ENCODE peak calls at places on chromosomes 11 and 22, in ten cellular contexts. T is progenitor cell of endocrine pancreas; F is NT2/D1; D is T follicular helper cell; S is HEK293T; V is cardiac muscle cell; Z is astrocyte of the cerebellum; I is putamen; U is stimulated activated effector memory CD8-positive, alpha-beta T cell treated with anti-CD3 and anti-CD28 coated beads, Interleukin-12 subunit alpha, Interleukin-12 subunit beta, amount 100 ng/mL, for 72 hours; J is posterior cingulate gyrus. X is an unnamed sample.

GRCh38 chr11:74265256-74265655 is 46.2 kb downstream of the P4HA3 start:
- DNase-seq in V (no peak), S (no peak), F (no peak), I (no peak), J (no peak), U (no peak), T (no peak), Z (no peak), D (no peak), X (no peak)

GRCh38 chr11:84498016-84498415 is 1129.1 kb downstream of the DLG2 start:
- DNase-seq in J (no peak), F (no peak), V (peak), I (no peak), Z (no peak), S (no peak), T (no peak), D (no peak), U (no peak), X (no peak)

GRCh38 chr11:111006207-111006606 is 239.3 kb upstream of the POU2AF2 start:
- DNase-seq in S (no peak), J (no peak), U (no peak), F (no peak), I (no peak), Z (no peak), D (no peak), V (no peak), T (no peak), X (no peak)

GRCh38 chr11:106821291-106821690 is 197.0 kb downstream of the GUCY1A2 start:
- DNase-seq in V (no peak), I (no peak), J (no peak), T (no peak), U (no peak), Z (no peak), F (no peak), S (no peak), D (no peak), X (no peak)

GRCh38 chr11:14644396-14645246 is 1.0 kb downstream of the PDE3B start:
- DNase-seq in F (no peak), S (peak), J (peak), U (peak), V (peak), Z (no peak), T (peak), I (peak), D (peak), X (no peak)

GRCh38 chr11:66112041-66112491 is 42.0 kb downstream of the PACS1 start:
- DNase-seq in T (no peak), Z (no peak), F (no peak), S (no peak), I (no peak), V (peak), J (no peak), U (no peak), D (no peak), X (no peak)

GRCh38 chr11:46472662-46472994 is 81.1 kb upstream of the CHRM4 start:
- DNase-seq in Z (no peak), I (no peak), D (no peak), J (no peak), U (no peak), S (no peak), V (no peak), T (no peak), F (no peak), X (no peak)

GRCh38 chr11:70127653-70128434 is 49.7 kb downstream of the ANO1 start:
- DNase-seq in F (no peak), I (no peak), J (no peak), S (no peak), T (no peak), U (no peak), D (no peak), Z (peak), V (peak), X (no peak)

GRCh38 chr11:75233688-75234295 is 6.8 kb upstream of the TPBGL start:
- DNase-seq in Z (peak), F (peak), D (no peak), J (no peak), T (peak), I (no peak), S (peak), U (no peak), V (peak), X (peak)

GRCh38 chr11:28674432-28675076 is 566.4 kb downstream of the METTL15 start:
- DNase-seq in V (peak), D (no peak), Z (no peak), I (no peak), F (peak), J (peak), T (no peak), U (no peak), S (peak), X (peak)

GRCh38 chr22:48975886-48976285 is 851.8 kb downstream of the BRD1 start:
- DNase-seq in Z (no peak), U (no peak), T (no peak), S (no peak), V (no peak), F (no peak), D (no peak), J (no peak), I (no peak), X (no peak)

GRCh38 chr22:48147831-48148230 is 1385.4 kb downstream of the TBC1D22A start:
- DNase-seq in U (no peak), Z (no peak), V (no peak), F (no peak), D (no peak), S (no peak), J (no peak), T (no peak), I (no peak), X (no peak)

GRCh38 chr11:27277843-27278242 is 85.2 kb downstream of the CCDC34 start:
- DNase-seq in J (no peak), Z (no peak), S (no peak), V (no peak), F (no peak), T (no peak), I (no peak), D (no peak), U (no peak), X (no peak)

X was measured in iPS-NIHi11.